ENCODE peak calls at places on chromosomes 6 and 20, in ten cellular contexts. Y is tibial artery; I is nephron progenitor cell; E is OCI-LY7; T is cerebellar cortex; N is upper lobe of left lung; K is progenitor cell of endocrine pancreas; A is activated T-cell treated with anti-CD3 and anti-CD28 coated beads for 48 hours; U is naive thymus-derived CD8-positive, alpha-beta T cell; V is A549. D is an unnamed sample.

GRCh38 chr6:137725949-137726348 is 141.1 kb upstream of the TNFAIP3 start:
- DNase-seq in N (no peak), Y (no peak), K (no peak), U (no peak), E (no peak), V (no peak), A (no peak), I (no peak), T (no peak), D (no peak)

GRCh38 chr6:119791746-119792145 is 442.2 kb upstream of the MAN1A1 start:
- DNase-seq in A (no peak), Y (no peak), E (no peak), N (no peak), T (no peak), U (no peak), I (no peak), K (no peak), V (no peak), D (no peak)

GRCh38 chr6:52929321-52930164 is 20.0 kb upstream of the GSTA3 start:
- DNase-seq in I (no peak), Y (no peak), V (peak), E (no peak), K (no peak), N (no peak), T (no peak), A (no peak), U (no peak), D (no peak)

GRCh38 chr6:161066511-161066910 is 74.9 kb downstream of the MAP3K4 start:
- DNase-seq in T (no peak), V (no peak), K (no peak), E (no peak), U (no peak), A (no peak), N (no peak), I (no peak), Y (no peak), D (no peak)

GRCh38 chr6:136921936-136922679 is at the start of gene SLC35D3:
- DNase-seq in E (no peak), K (no peak), N (peak), V (peak), A (no peak), Y (no peak), U (peak), I (peak), T (no peak), D (no peak)

GRCh38 chr20:22620342-22620741 is 36.0 kb upstream of the FOXA2 start:
- DNase-seq in K (no peak), T (no peak), I (no peak), U (no peak), A (no peak), N (peak), V (no peak), E (no peak), Y (no peak), D (no peak)

GRCh38 chr6:163392533-163392932 is 22.0 kb upstream of the QKI start:
- DNase-seq in E (no peak), I (no peak), A (no peak), K (no peak), N (no peak), T (no peak), V (no peak), U (no peak), Y (no peak), D (no peak)

GRCh38 chr20:35059110-35059509 is 33.5 kb downstream of the TRPC4AP start:
- DNase-seq in A (no peak), V (no peak), I (no peak), N (no peak), U (no peak), T (no peak), E (no peak), Y (no peak), K (no peak), D (no peak)

GRCh38 chr6:17120019-17120418 is 18.2 kb downstream of the STMND1 start:
- DNase-seq in Y (no peak), K (no peak), E (no peak), N (no peak), A (no peak), T (no peak), V (no peak), U (no peak), I (no peak), D (no peak)

GRCh38 chr20:60869032-60869550 is 383.0 kb upstream of the CDH4 start:
- DNase-seq in T (no peak), Y (no peak), A (no peak), U (no peak), I (no peak), K (no peak), V (no peak), N (peak), E (no peak), D (no peak)

GRCh38 chr6:107665386-107665785 is 158.7 kb downstream of the SCML4 start:
- DNase-seq in I (no peak), T (no peak), Y (no peak), N (peak), U (no peak), V (no peak), A (no peak), K (no peak), E (no peak), D (no peak)

GRCh38 chr6:138572200-138572875 is 73.0 kb upstream of the NHSL1 start:
- DNase-seq in N (no peak), I (peak), U (no peak), V (no peak), K (peak), A (no peak), Y (peak), T (peak), E (no peak), D (no peak)

GRCh38 chr6:2970753-2971419 is 481 bp downstream of the SERPINB6 start:
- DNase-seq in U (no peak), Y (peak), V (peak), A (peak), N (peak), I (peak), K (no peak), T (peak), E (no peak), D (no peak)

GRCh38 chr6:165580139-165580538 is 82.9 kb downstream of the PDE10A start:
- DNase-seq in U (no peak), K (no peak), V (no peak), E (no peak), N (no peak), T (no peak), Y (no peak), I (no peak), A (no peak), D (no peak)

GRCh38 chr6:170112583-170112860 is 178.4 kb downstream of the DLL1 start:
- DNase-seq in V (no peak), T (no peak), I (no peak), K (no peak), A (no peak), U (no peak), Y (peak), N (no peak), E (no peak), D (no peak)

GRCh38 chr6:72826744-72827438 is 205.0 kb downstream of the KCNQ5 start:
- DNase-seq in N (no peak), V (no peak), K (no peak), I (no peak), T (no peak), E (no peak), U (no peak), A (no peak), Y (no peak), D (no peak)

GRCh38 chr20:4046926-4047325 is 31.6 kb upstream of the RNF24 start:
- DNase-seq in Y (no peak), E (no peak), V (no peak), U (no peak), K (no peak), T (no peak), N (no peak), A (no peak), I (no peak), D (no peak)

GRCh38 chr20:2446845-2447244 is 23.7 kb downstream of the SNRPB start:
- DNase-seq in E (no peak), T (no peak), A (no peak), K (no peak), I (no peak), Y (no peak), N (no peak), U (no peak), V (no peak), D (no peak)

GRCh38 chr6:41042656-41043055 is 389 bp downstream of the TSPO2 start:
- DNase-seq in I (no peak), Y (no peak), V (no peak), K (no peak), U (no peak), E (no peak), N (no peak), A (no peak), T (no peak), D (no peak)

GRCh38 chr6:16338577-16339262 is 100.3 kb downstream of the GMPR start:
- DNase-seq in U (no peak), K (no peak), V (peak), T (peak), I (peak), A (no peak), Y (peak), N (no peak), E (no peak), D (no peak)

GRCh38 chr6:132511836-132512230 is 1.1 kb downstream of the STX7 start:
- DNase-seq in A (no peak), I (no peak), V (no peak), N (no peak), K (no peak), Y (no peak), U (no peak), E (peak), T (no peak), D (no peak)

GRCh38 chr6:108902389-108902792 is 54.2 kb downstream of the ARMC2 start:
- DNase-seq in I (no peak), T (no peak), V (no peak), K (no peak), E (peak), Y (no peak), U (peak), A (no peak), N (no peak), D (no peak)

GRCh38 chr20:24795444-24795843 is 153.6 kb upstream of the CST7 start:
- DNase-seq in E (no peak), V (no peak), K (no peak), Y (no peak), T (no peak), I (no peak), A (no peak), U (no peak), N (no peak), D (no peak)

GRCh38 chr6:85792278-85792677 is 149.6 kb upstream of the SYNCRIP start:
- DNase-seq in N (no peak), E (no peak), Y (no peak), U (no peak), V (no peak), I (no peak), T (no peak), K (no peak), A (no peak), D (no peak)